ENCODE peak calls at places on chromosomes 3 and 15, in eight cellular contexts. C, Y, U, F, I, J, L and Z are unnamed samples.

GRCh38 chr15:76533060-76533955 is 196.7 kb downstream of the ISL2 start:
- DNase-seq in C (no peak), Y (no peak), U (no peak), F (no peak), I (no peak), J (no peak), L (no peak), Z (no peak)

GRCh38 chr3:127324913-127325629 is 37.2 kb upstream of the PRR20G start:
- DNase-seq in C (no peak), Y (no peak), U (no peak), F (no peak), I (no peak), J (no peak), L (no peak), Z (no peak)

GRCh38 chr3:8532251-8532831 is 30.7 kb downstream of the LMCD1 start:
- DNase-seq in C (no peak), Y (no peak), U (peak), F (no peak), I (no peak), J (no peak), L (no peak), Z (no peak)

GRCh38 chr15:92953569-92953968 is 53.4 kb downstream of the CHD2 start:
- DNase-seq in C (no peak), Y (no peak), U (no peak), F (no peak), I (no peak), J (no peak), L (no peak), Z (no peak)

GRCh38 chr3:176584413-176585176 is 612.7 kb downstream of the TBL1XR1 start:
- DNase-seq in C (no peak), Y (no peak), U (no peak), F (no peak), I (no peak), J (no peak), L (no peak), Z (no peak)

GRCh38 chr3:197490098-197490497 is 65.7 kb downstream of the BDH1 start:
- DNase-seq in C (no peak), Y (no peak), U (no peak), F (no peak), I (no peak), J (no peak), L (no peak), Z (no peak)

GRCh38 chr15:39593071-39594055 is 12.5 kb downstream of the THBS1 start:
- DNase-seq in C (no peak), Y (no peak), U (no peak), F (no peak), I (no peak), J (no peak), L (no peak), Z (no peak)

GRCh38 chr3:113223831-113224240 is 12.5 kb downstream of the BOC start:
- DNase-seq in C (no peak), Y (peak), U (peak), F (peak), I (peak), J (no peak), L (peak), Z (peak)

GRCh38 chr15:44045661-44046060 is 149.4 kb downstream of the FRMD5 start:
- DNase-seq in C (no peak), Y (no peak), U (no peak), F (no peak), I (no peak), J (no peak), L (no peak), Z (no peak)

GRCh38 chr15:92654662-92655061 is 913 bp downstream of the FAM174B start:
- DNase-seq in C (no peak), Y (no peak), U (no peak), F (no peak), I (no peak), J (no peak), L (no peak), Z (no peak)

GRCh38 chr3:81419196-81419595 is 342.2 kb downstream of the GBE1 start:
- DNase-seq in C (no peak), Y (no peak), U (no peak), F (peak), I (no peak), J (no peak), L (no peak), Z (peak)

GRCh38 chr3:23720885-23721284 is 84.9 kb upstream of the UBE2E1 start:
- DNase-seq in C (no peak), Y (no peak), U (no peak), F (no peak), I (no peak), J (no peak), L (no peak), Z (no peak)

GRCh38 chr3:157175678-157176077 is 15.7 kb upstream of the CCNL1 start:
- DNase-seq in C (no peak), Y (no peak), U (no peak), F (peak), I (peak), J (no peak), L (no peak), Z (peak)

GRCh38 chr3:12303532-12303931 is 14.7 kb downstream of the PPARG start:
- DNase-seq in C (no peak), Y (no peak), U (no peak), F (no peak), I (no peak), J (no peak), L (no peak), Z (no peak)

GRCh38 chr3:115099115-115099884 is 47.8 kb downstream of the ZBTB20 start:
- DNase-seq in C (no peak), Y (no peak), U (no peak), F (no peak), I (no peak), J (no peak), L (no peak), Z (no peak)

GRCh38 chr3:184129012-184129411 is 6.1 kb upstream of the EIF2B5 start:
- DNase-seq in C (no peak), Y (no peak), U (no peak), F (peak), I (no peak), J (no peak), L (no peak), Z (peak)

GRCh38 chr15:72184165-72184811 is 13.3 kb downstream of the GRAMD2A start:
- DNase-seq in C (no peak), Y (no peak), U (no peak), F (no peak), I (no peak), J (no peak), L (no peak), Z (no peak)

GRCh38 chr3:41565003-41565402 is 365.7 kb downstream of the CTNNB1 start:
- DNase-seq in C (no peak), Y (no peak), U (no peak), F (no peak), I (no peak), J (no peak), L (no peak), Z (no peak)

GRCh38 chr15:66023322-66023972 is 154.2 kb downstream of the RAB11A start:
- DNase-seq in C (no peak), Y (no peak), U (no peak), F (no peak), I (no peak), J (no peak), L (no peak), Z (no peak)

GRCh38 chr15:92142242-92143232 is 251.1 kb upstream of the ST8SIA2 start:
- DNase-seq in C (no peak), Y (no peak), U (peak), F (no peak), I (no peak), J (no peak), L (no peak), Z (no peak)

GRCh38 chr3:149204390-149204991 is 17.1 kb downstream of the CP start:
- DNase-seq in C (no peak), Y (peak), U (no peak), F (no peak), I (no peak), J (no peak), L (no peak), Z (no peak)

GRCh38 chr15:58492661-58493397 is 61.0 kb downstream of the LIPC start:
- DNase-seq in C (no peak), Y (no peak), U (no peak), F (no peak), I (no peak), J (no peak), L (no peak), Z (no peak)

GRCh38 chr15:28123408-28124023 is 24.4 kb upstream of the OCA2 start:
- DNase-seq in C (peak), Y (peak), U (peak), F (peak), I (peak), J (no peak), L (peak), Z (peak)
- TF ChIP-seq CTCF in C (peak), Y (peak), U (peak), F (peak), I (peak), J (no peak), L (peak), Z (peak)

GRCh38 chr15:62883938-62884479 is 158.5 kb upstream of the TPM1 start:
- DNase-seq in C (peak), Y (no peak), U (no peak), F (no peak), I (no peak), J (no peak), L (no peak), Z (no peak)
- TF ChIP-seq CTCF in C (no peak), Y (no peak), U (no peak), F (no peak), I (no peak), J (no peak), L (no peak), Z (no peak)

DNA sequence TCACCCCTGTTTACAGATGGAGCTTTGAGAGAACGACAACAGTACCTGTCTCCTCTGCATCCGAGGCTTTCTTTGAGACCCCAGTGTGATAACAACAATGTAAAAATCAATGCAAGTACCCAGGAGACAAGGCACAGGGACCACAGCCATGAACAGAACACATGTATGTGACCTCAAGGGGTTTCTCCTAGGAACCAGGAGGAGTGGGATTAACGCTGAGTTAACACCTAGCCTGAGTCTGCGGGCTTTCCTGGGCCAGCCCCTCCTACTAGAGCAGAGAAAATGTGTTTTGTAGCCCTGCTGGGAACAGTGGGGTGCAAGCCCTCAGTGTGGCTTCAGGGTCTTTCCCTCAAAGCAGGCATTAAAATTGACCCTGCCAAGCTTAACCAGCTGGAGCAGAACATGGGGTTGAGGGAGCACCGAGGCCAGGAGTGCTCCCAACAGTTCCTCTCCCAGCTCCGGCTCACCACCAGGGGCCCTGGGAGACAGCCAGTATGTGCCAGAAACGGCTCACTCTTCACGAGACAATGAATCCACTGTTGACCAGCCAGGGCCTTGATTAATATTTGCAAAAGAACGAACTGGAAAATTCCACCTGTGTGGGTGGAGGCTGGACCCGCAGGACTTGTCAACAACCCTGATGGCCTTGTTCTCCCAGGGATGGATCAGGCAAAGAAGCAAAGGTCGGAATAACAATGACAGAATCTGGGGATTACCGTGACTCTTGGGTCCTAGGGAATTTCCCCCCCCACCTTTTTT is 3.6 kb downstream of the CHDH start:
- DNase-seq in C (no peak), Y (no peak), U (peak), F (no peak), I (no peak), J (no peak), L (no peak), Z (no peak)
- TF ChIP-seq CTCF in C (no peak), Y (no peak), U (no peak), F (no peak), I (peak), J (no peak), L (no peak), Z (no peak)

DNA sequence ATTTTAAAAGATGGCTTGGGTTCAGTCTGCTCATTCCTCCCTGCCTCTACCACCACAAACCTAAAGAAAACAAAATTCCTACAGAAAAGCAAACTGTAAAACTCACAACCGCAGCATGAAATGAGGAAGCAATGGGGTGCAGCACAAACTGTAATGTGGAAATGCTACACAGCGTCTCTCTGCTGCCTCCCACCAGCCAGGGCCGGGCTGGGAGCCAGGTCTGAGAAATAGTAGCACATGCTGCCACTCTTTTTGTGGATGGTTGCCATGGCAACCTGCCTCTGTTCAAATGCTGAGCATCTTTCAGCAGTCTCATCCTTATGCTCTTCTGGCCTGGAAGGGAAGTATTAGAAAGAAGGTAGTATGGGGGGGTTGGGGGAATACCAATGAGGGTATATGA is 55.4 kb downstream of the EOMES start:
- DNase-seq in C (peak), Y (peak), U (peak), F (no peak), I (peak), J (no peak), L (no peak), Z (no peak)
- TF ChIP-seq CTCF in C (no peak), Y (no peak), U (no peak), F (no peak), I (no peak), J (no peak), L (no peak), Z (no peak)

GRCh38 chr15:36883705-36884355 is 216.5 kb downstream of the MEIS2 start:
- DNase-seq in C (peak), Y (peak), U (peak), F (peak), I (peak), J (peak), L (peak), Z (peak)
- TF ChIP-seq CTCF in C (peak), Y (peak), U (peak), F (peak), I (peak), J (no peak), L (peak), Z (peak)

GRCh38 chr3:71930056-71930991 is 145.4 kb upstream of the PROK2 start:
- DNase-seq in C (no peak), Y (peak), U (peak), F (peak), I (no peak), J (no peak), L (no peak), Z (peak)
- TF ChIP-seq CTCF in C (peak), Y (peak), U (no peak), F (peak), I (no peak), J (no peak), L (peak), Z (peak)

DNA sequence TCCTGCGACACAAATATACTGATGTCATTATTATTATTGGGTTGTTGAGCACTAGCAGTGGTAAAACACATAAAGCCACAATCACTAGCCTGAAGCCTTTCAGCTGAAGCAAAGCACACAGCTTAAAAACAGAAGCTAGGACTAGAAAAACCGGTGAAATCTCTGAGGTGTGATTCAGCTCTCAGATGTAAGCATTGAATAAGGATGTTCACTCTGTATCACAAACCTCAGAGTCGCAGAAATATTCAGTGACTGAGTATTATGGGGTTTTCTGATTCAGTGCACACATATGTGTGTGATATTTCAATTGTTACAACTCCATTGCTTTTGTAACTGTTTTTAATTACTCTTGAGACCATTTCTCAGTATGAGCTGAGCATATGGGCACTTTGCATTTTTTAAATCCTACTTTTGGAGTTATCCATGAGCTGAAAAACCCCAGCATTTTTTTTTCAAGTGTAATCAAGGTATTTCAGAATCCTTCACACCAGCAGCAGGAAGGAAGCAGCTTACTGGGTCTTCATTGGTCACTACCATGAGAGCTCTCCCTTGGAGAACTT is 868.8 kb downstream of the NTRK3 start:
- DNase-seq in C (no peak), Y (no peak), U (no peak), F (no peak), I (no peak), J (no peak), L (no peak), Z (no peak)
- TF ChIP-seq CTCF in C (no peak), Y (no peak), U (no peak), F (no peak), I (no peak), J (no peak), L (no peak), Z (no peak)